ENCODE peak calls at places on chromosomes 12 and 14, in seven cellular contexts. One of them, this sample, is unnamed.

GRCh38 chr14:101721951-101722661 is 39.4 kb upstream of the PPP2R5C start:
- DNase-seq in NCI-H524: no peak
- DNase-seq in NCI-H1105: no peak
- DNase-seq in sigmoid colon: no peak
- DNase-seq in left cardiac atrium: peak
- DNase-seq in D721Med: no peak
- DNase-seq in SK-N-DZ: no peak
- DNase-seq in this sample: peak

GRCh38 chr12:58346032-58346632 is 404.8 kb downstream of the ATP23 start:
- DNase-seq in NCI-H524: peak
- DNase-seq in NCI-H1105: no peak
- DNase-seq in sigmoid colon: no peak
- DNase-seq in left cardiac atrium: no peak
- DNase-seq in D721Med: no peak
- DNase-seq in SK-N-DZ: peak
- DNase-seq in this sample: no peak

GRCh38 chr14:101819251-101819990 is 57.9 kb downstream of the PPP2R5C start:
- DNase-seq in NCI-H524: no peak
- DNase-seq in NCI-H1105: no peak
- DNase-seq in sigmoid colon: no peak
- DNase-seq in left cardiac atrium: no peak
- DNase-seq in D721Med: no peak
- DNase-seq in SK-N-DZ: no peak
- DNase-seq in this sample: no peak

GRCh38 chr12:91620949-91621348 is 438.3 kb upstream of the DCN start:
- DNase-seq in NCI-H524: peak
- DNase-seq in NCI-H1105: no peak
- DNase-seq in sigmoid colon: no peak
- DNase-seq in left cardiac atrium: no peak
- DNase-seq in D721Med: no peak
- DNase-seq in SK-N-DZ: peak
- DNase-seq in this sample: no peak

GRCh38 chr14:49594347-49595089 is 4.2 kb upstream of the LRR1 start:
- DNase-seq in NCI-H524: peak
- DNase-seq in NCI-H1105: no peak
- DNase-seq in sigmoid colon: no peak
- DNase-seq in left cardiac atrium: no peak
- DNase-seq in D721Med: no peak
- DNase-seq in SK-N-DZ: no peak
- DNase-seq in this sample: no peak

GRCh38 chr12:46005151-46005797 is 14.9 kb upstream of the SCAF11 start:
- DNase-seq in NCI-H524: no peak
- DNase-seq in NCI-H1105: no peak
- DNase-seq in sigmoid colon: no peak
- DNase-seq in left cardiac atrium: no peak
- DNase-seq in D721Med: no peak
- DNase-seq in SK-N-DZ: no peak
- DNase-seq in this sample: no peak

GRCh38 chr12:104064842-104065441 is 611 bp downstream of the HCFC2 start:
- DNase-seq in NCI-H524: peak
- DNase-seq in NCI-H1105: no peak
- DNase-seq in sigmoid colon: peak
- DNase-seq in left cardiac atrium: peak
- DNase-seq in D721Med: no peak
- DNase-seq in SK-N-DZ: no peak
- DNase-seq in this sample: no peak

GRCh38 chr14:77039285-77040058 is 11.0 kb upstream of the IRF2BPL start:
- DNase-seq in NCI-H524: peak
- DNase-seq in NCI-H1105: peak
- DNase-seq in sigmoid colon: no peak
- DNase-seq in left cardiac atrium: no peak
- DNase-seq in D721Med: no peak
- DNase-seq in SK-N-DZ: peak
- DNase-seq in this sample: no peak

GRCh38 chr12:57171668-57172067 is 24.2 kb upstream of the LRP1-AS start:
- DNase-seq in NCI-H524: no peak
- DNase-seq in NCI-H1105: no peak
- DNase-seq in sigmoid colon: no peak
- DNase-seq in left cardiac atrium: no peak
- DNase-seq in D721Med: no peak
- DNase-seq in SK-N-DZ: no peak
- DNase-seq in this sample: peak

GRCh38 chr14:52025310-52025709 is 36.0 kb downstream of the RTRAF start:
- DNase-seq in NCI-H524: peak
- DNase-seq in NCI-H1105: no peak
- DNase-seq in sigmoid colon: no peak
- DNase-seq in left cardiac atrium: no peak
- DNase-seq in D721Med: no peak
- DNase-seq in SK-N-DZ: no peak
- DNase-seq in this sample: no peak